ENCODE peak calls at places on chromosomes 4 and X, in six cellular contexts. One of them, this sample, is unnamed. For H3K4me1, the result is how much of the 10 kb centered on the place peaks cover.

GRCh38 chr4:113641025-113641431 is 120.5 kb downstream of the CAMK2D start:
- DNase-seq in breast epithelium: no peak
- DNase-seq in GM12878: peak
- DNase-seq in transverse colon: no peak
- DNase-seq in prostate gland: no peak
- DNase-seq in HCT116: no peak
- DNase-seq in this sample: no peak

GRCh38 chr4:68267433-68267944 is 22.0 kb upstream of the TMPRSS11B start:
- DNase-seq in prostate gland: no peak
- DNase-seq in transverse colon: no peak
- DNase-seq in HCT116: no peak
- DNase-seq in GM12878: no peak
- DNase-seq in breast epithelium: no peak
- DNase-seq in this sample: no peak

GRCh38 chr4:57214654-57215411 is 104.6 kb upstream of the IGFBP7 start:
- DNase-seq in prostate gland: no peak
- DNase-seq in GM12878: no peak
- DNase-seq in breast epithelium: no peak
- DNase-seq in HCT116: no peak
- DNase-seq in transverse colon: no peak
- DNase-seq in this sample: no peak

GRCh38 chr4:54440394-54441223 is 211.5 kb downstream of the PDGFRA start:
- DNase-seq in prostate gland: no peak
- DNase-seq in GM12878: no peak
- DNase-seq in HCT116: peak
- DNase-seq in transverse colon: no peak
- DNase-seq in breast epithelium: no peak
- DNase-seq in this sample: no peak

GRCh38 chr4:20723019-20723418 is 22.8 kb downstream of the PACRGL start:
- DNase-seq in transverse colon: no peak
- DNase-seq in GM12878: no peak
- DNase-seq in HCT116: no peak
- DNase-seq in prostate gland: no peak
- DNase-seq in breast epithelium: no peak
- DNase-seq in this sample: no peak

GRCh38 chrX:111445485-111445884 is 33.5 kb upstream of the DCX start:
- DNase-seq in prostate gland: no peak
- DNase-seq in transverse colon: no peak
- DNase-seq in GM12878: no peak
- DNase-seq in breast epithelium: no peak
- DNase-seq in HCT116: peak
- DNase-seq in this sample: no peak

GRCh38 chrX:67384403-67384802 is 159.4 kb upstream of the AR start:
- DNase-seq in prostate gland: no peak
- DNase-seq in GM12878: no peak
- DNase-seq in HCT116: no peak
- DNase-seq in transverse colon: no peak
- DNase-seq in breast epithelium: no peak
- DNase-seq in this sample: no peak

GRCh38 chrX:29348288-29348687 is 761.0 kb downstream of the IL1RAPL1 start:
- DNase-seq in prostate gland: no peak
- DNase-seq in GM12878: no peak
- DNase-seq in breast epithelium: no peak
- DNase-seq in HCT116: no peak
- DNase-seq in transverse colon: no peak
- DNase-seq in this sample: no peak

GRCh38 chrX:38618152-38618551 is 56.8 kb downstream of the TSPAN7 start:
- DNase-seq in breast epithelium: no peak
- DNase-seq in prostate gland: no peak
- DNase-seq in HCT116: no peak
- DNase-seq in transverse colon: no peak
- DNase-seq in GM12878: no peak
- DNase-seq in this sample: no peak

GRCh38 chr4:149280886-149281285 is 534.8 kb downstream of the IQCM start:
- DNase-seq in GM12878: no peak
- DNase-seq in HCT116: no peak
- DNase-seq in prostate gland: no peak
- DNase-seq in breast epithelium: no peak
- DNase-seq in transverse colon: no peak
- DNase-seq in this sample: no peak

GRCh38 chrX:53421772-53422090 is 723 bp downstream of the SMC1A start:
- DNase-seq in transverse colon: no peak
- DNase-seq in prostate gland: no peak
- DNase-seq in GM12878: no peak
- DNase-seq in HCT116: no peak
- DNase-seq in breast epithelium: no peak
- DNase-seq in this sample: no peak

GRCh38 chrX:47628980-47629379 is 750 bp downstream of the CFP start:
- DNase-seq in HCT116: no peak
- DNase-seq in breast epithelium: no peak
- DNase-seq in prostate gland: no peak
- DNase-seq in transverse colon: no peak
- DNase-seq in GM12878: no peak
- DNase-seq in this sample: no peak

GRCh38 chrX:20461576-20461975 is 194.9 kb upstream of the RPS6KA3 start:
- DNase-seq in GM12878: no peak
- DNase-seq in transverse colon: no peak
- DNase-seq in HCT116: no peak
- DNase-seq in prostate gland: no peak
- DNase-seq in breast epithelium: no peak
- DNase-seq in this sample: no peak

GRCh38 chr4:89308161-89308500 is 531 bp upstream of the GPRIN3 start:
- DNase-seq in HCT116: no peak
- DNase-seq in breast epithelium: no peak
- DNase-seq in prostate gland: no peak
- DNase-seq in transverse colon: no peak
- DNase-seq in GM12878: no peak
- DNase-seq in this sample: no peak

GRCh38 chrX:108036298-108036973 is 8.4 kb upstream of the VSIG1 start:
- DNase-seq in prostate gland: no peak
- DNase-seq in GM12878: no peak
- DNase-seq in HCT116: no peak
- DNase-seq in transverse colon: no peak
- DNase-seq in breast epithelium: no peak
- DNase-seq in this sample: no peak

GRCh38 chrX:81174286-81174685 is 27.4 kb downstream of the HMGN5 start:
- DNase-seq in prostate gland: no peak
- DNase-seq in breast epithelium: no peak
- DNase-seq in HCT116: no peak
- DNase-seq in GM12878: no peak
- DNase-seq in transverse colon: no peak
- DNase-seq in this sample: no peak

GRCh38 chr4:123851521-123851920 is 454.9 kb downstream of the SPRY1 start:
- DNase-seq in prostate gland: no peak
- DNase-seq in transverse colon: no peak
- DNase-seq in GM12878: no peak
- DNase-seq in HCT116: no peak
- DNase-seq in breast epithelium: no peak
- DNase-seq in this sample: no peak

GRCh38 chr4:1462009-1462767 is 55.9 kb upstream of the NKX1-1 start:
- DNase-seq in transverse colon: no peak
- DNase-seq in GM12878: no peak
- DNase-seq in breast epithelium: peak
- DNase-seq in prostate gland: no peak
- DNase-seq in HCT116: no peak
- DNase-seq in this sample: no peak

GRCh38 chr4:149264093-149264733 is 551.4 kb downstream of the IQCM start:
- DNase-seq in transverse colon: peak
- DNase-seq in HCT116: peak
- DNase-seq in GM12878: peak
- DNase-seq in prostate gland: peak
- DNase-seq in breast epithelium: no peak
- DNase-seq in this sample: no peak

GRCh38 chr4:6272863-6273660 is 3.4 kb downstream of the WFS1 start:
- DNase-seq in prostate gland: no peak
- DNase-seq in breast epithelium: no peak
- DNase-seq in transverse colon: no peak
- DNase-seq in HCT116: no peak
- DNase-seq in GM12878: no peak
- DNase-seq in this sample: no peak

GRCh38 chrX:64204252-64204651 is 1.3 kb downstream of the AMER1 start:
- DNase-seq in transverse colon: peak
- DNase-seq in breast epithelium: no peak
- DNase-seq in GM12878: no peak
- DNase-seq in prostate gland: peak
- DNase-seq in HCT116: no peak
- DNase-seq in this sample: no peak

GRCh38 chr4:1030559-1030958 is 19.1 kb downstream of the FGFRL1 start:
- DNase-seq in transverse colon: no peak
- DNase-seq in HCT116: no peak
- DNase-seq in breast epithelium: no peak
- DNase-seq in GM12878: no peak
- DNase-seq in prostate gland: no peak
- DNase-seq in this sample: no peak

DNA sequence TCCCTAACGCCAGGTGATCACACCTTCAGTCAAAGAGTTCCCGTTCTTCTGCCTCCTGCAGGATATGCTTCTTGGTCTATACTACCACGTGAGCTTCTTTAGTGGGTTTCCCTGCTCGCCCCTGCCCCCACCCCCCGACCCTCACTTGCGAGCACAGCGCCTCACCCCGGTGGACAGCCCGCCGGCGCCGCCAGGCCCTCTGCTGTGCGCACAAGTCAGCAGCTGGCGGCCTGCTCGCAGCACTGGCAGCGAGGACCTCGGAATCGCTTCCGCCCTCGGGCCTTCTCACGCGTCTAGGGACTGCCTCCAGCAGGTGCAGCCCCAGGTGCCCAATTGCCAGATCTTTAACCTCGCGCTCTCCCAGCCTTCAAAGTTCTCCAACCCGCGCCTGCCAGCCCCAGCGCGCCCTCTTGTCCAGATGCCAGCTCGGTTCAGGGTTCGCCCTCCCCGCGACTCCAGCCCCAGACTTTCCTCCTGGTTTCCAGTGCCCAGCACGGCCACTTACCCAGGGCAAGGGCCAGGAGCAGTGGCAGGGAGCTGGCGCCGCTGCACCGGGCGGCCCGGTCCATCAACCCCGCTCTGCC is 474 bp downstream of the BTC start:
- DNase-seq in breast epithelium: peak
- DNase-seq in GM12878: no peak
- DNase-seq in prostate gland: peak
- DNase-seq in transverse colon: peak
- DNase-seq in HCT116: no peak
- DNase-seq in this sample: no peak
- H3K27ac ChIP-seq in breast epithelium: peak
- H3K27ac ChIP-seq in GM12878: no peak
- H3K27ac ChIP-seq in prostate gland: peak
- H3K27ac ChIP-seq in transverse colon: peak
- H3K27ac ChIP-seq in HCT116: peak
- H3K27ac ChIP-seq in this sample: peak

GRCh38 chrX:133745361-133745760 is 240.0 kb downstream of the GPC3 start:
- DNase-seq in prostate gland: no peak
- DNase-seq in transverse colon: no peak
- DNase-seq in breast epithelium: no peak
- DNase-seq in GM12878: no peak
- DNase-seq in HCT116: no peak
- DNase-seq in this sample: no peak
- H3K4me1 ChIP-seq in prostate gland: under half
- H3K4me1 ChIP-seq in transverse colon: under half
- H3K4me1 ChIP-seq in breast epithelium: under half
- H3K4me1 ChIP-seq in GM12878: under half
- H3K4me1 ChIP-seq in HCT116: under half
- H3K4me1 ChIP-seq in this sample: under half

DNA sequence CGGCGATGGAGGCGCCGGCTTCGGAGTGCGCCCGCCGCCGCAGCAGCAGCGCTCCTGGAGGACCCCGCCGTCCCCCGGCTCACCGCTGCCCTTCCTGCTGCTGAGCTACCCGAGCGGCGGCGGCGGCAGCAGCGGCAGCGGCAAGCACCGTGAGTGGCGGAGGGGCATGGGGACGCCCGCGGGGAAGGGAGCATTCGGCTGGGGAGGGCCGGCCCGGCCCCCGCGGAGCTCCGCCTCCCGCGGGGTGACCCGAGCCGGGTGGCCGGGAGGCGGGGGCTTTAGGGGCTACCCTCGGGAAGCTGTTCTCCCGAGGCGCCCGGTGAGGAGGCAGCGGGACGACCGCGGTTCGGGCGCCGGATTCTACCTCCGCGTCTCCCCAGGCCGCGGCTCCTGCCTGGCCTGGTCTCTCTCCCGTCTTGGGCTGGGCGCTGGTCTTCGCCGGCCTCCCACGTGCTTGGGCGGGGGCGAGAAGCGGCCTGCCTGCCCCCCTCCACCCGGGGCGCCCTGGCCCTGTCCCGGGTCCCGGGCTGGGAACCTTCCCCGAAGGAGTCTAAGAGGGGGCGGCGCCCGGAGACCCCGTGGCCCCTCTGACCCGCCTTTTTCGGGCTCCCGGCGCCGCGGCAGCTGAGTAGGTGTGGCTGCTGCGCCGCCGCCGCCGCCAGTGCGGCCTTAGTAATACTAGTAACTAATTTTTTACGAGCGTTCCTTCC is 16.5 kb upstream of the RUFY3 start:
- DNase-seq in GM12878: no peak
- DNase-seq in prostate gland: peak
- DNase-seq in breast epithelium: peak
- DNase-seq in transverse colon: peak
- DNase-seq in HCT116: no peak
- DNase-seq in this sample: peak
- TF ChIP-seq POLR2AphosphoS5 in GM12878: no peak
- TF ChIP-seq POLR2AphosphoS5 in prostate gland: no peak
- TF ChIP-seq POLR2AphosphoS5 in breast epithelium: no peak
- TF ChIP-seq POLR2AphosphoS5 in transverse colon: peak
- TF ChIP-seq POLR2AphosphoS5 in HCT116: peak
- TF ChIP-seq POLR2AphosphoS5 in this sample: no peak

GRCh38 chr4:79662651-79663050 is 254.6 kb upstream of the GK2 start:
- DNase-seq in transverse colon: no peak
- DNase-seq in GM12878: no peak
- DNase-seq in HCT116: no peak
- DNase-seq in breast epithelium: no peak
- DNase-seq in prostate gland: no peak
- DNase-seq in this sample: no peak

GRCh38 chr4:79666875-79667274 is 258.8 kb upstream of the GK2 start:
- DNase-seq in prostate gland: no peak
- DNase-seq in GM12878: no peak
- DNase-seq in breast epithelium: no peak
- DNase-seq in HCT116: no peak
- DNase-seq in transverse colon: no peak
- DNase-seq in this sample: no peak

GRCh38 chr4:79663157-79663556 is 255.1 kb upstream of the GK2 start:
- DNase-seq in prostate gland: peak
- DNase-seq in GM12878: no peak
- DNase-seq in transverse colon: no peak
- DNase-seq in breast epithelium: no peak
- DNase-seq in HCT116: no peak
- DNase-seq in this sample: no peak

GRCh38 chr4:79661196-79661595 is 253.2 kb upstream of the GK2 start:
- DNase-seq in prostate gland: no peak
- DNase-seq in transverse colon: no peak
- DNase-seq in breast epithelium: no peak
- DNase-seq in HCT116: no peak
- DNase-seq in GM12878: no peak
- DNase-seq in this sample: no peak

DNA sequence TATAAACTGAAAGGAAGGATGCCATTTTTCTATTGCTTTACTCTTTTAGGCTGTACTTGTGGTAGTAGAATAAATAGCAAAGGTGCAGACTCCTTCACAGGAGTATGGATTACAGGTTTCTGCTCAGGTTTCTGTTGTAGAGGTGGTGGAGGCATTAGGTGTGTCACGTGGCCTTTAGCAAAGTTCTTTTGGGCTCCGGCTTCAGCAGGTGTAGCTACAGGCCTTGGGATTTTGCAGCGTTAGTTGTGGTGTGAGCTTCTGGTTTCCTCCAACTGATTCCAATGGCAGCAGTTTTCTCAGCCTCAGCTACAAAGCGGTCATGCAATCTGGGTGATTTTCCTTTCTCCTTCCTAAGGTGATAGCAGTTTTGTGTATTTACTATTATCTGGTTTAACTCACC is 255.8 kb upstream of the GK2 start:
- DNase-seq in breast epithelium: no peak
- DNase-seq in HCT116: no peak
- DNase-seq in GM12878: no peak
- DNase-seq in transverse colon: no peak
- DNase-seq in prostate gland: no peak
- DNase-seq in this sample: no peak
- H3K27ac ChIP-seq in breast epithelium: no peak
- H3K27ac ChIP-seq in HCT116: no peak
- H3K27ac ChIP-seq in GM12878: no peak
- H3K27ac ChIP-seq in transverse colon: no peak
- H3K27ac ChIP-seq in prostate gland: peak
- H3K27ac ChIP-seq in this sample: no peak